ENCODE peak calls at places on chromosomes 5 and 9, in eight cellular contexts. U is MM.1S, E is fibroblast of lung, R is GM23248, P is IMR-90, X is mesenchymal stem cell, H is astrocyte, L is HCT116. O is an unnamed sample.

GRCh38 chr5:172078726-172079345 is 72.4 kb upstream of the FBXW11 start:
- DNase-seq in U (no peak), E (peak), R (no peak), P (no peak), X (no peak), H (no peak), L (no peak), O (no peak)

GRCh38 chr5:87408219-87408618 is 4.5 kb downstream of the CCNH start:
- DNase-seq in U (no peak), E (no peak), R (no peak), P (no peak), X (no peak), H (no peak), L (no peak), O (no peak)

GRCh38 chr5:66701244-66701643 is 105.1 kb downstream of the MAST4 start:
- DNase-seq in U (peak), E (no peak), R (no peak), P (no peak), X (no peak), H (no peak), L (no peak), O (no peak)

GRCh38 chr5:132183723-132184122 is 43.9 kb downstream of the P4HA2 start:
- DNase-seq in U (no peak), E (peak), R (peak), P (peak), X (peak), H (peak), L (no peak), O (no peak)

GRCh38 chr5:77698920-77699319 is 60.4 kb upstream of the OTP start:
- DNase-seq in U (no peak), E (no peak), R (no peak), P (no peak), X (no peak), H (no peak), L (no peak), O (no peak)

GRCh38 chr5:40674661-40675235 is 5.0 kb upstream of the PTGER4 start:
- DNase-seq in U (no peak), E (no peak), R (no peak), P (no peak), X (no peak), H (no peak), L (no peak), O (no peak)

GRCh38 chr5:125399885-125400284 is 653.4 kb upstream of the ZNF608 start:
- DNase-seq in U (no peak), E (no peak), R (no peak), P (no peak), X (no peak), H (no peak), L (no peak), O (no peak)

GRCh38 chr9:77954018-77954417 is 77.6 kb downstream of the GNAQ start:
- DNase-seq in U (no peak), E (peak), R (peak), P (peak), X (peak), H (peak), L (no peak), O (no peak)

GRCh38 chr5:119037496-119038215 is 33.2 kb upstream of the DMXL1 start:
- DNase-seq in U (no peak), E (peak), R (peak), P (peak), X (no peak), H (peak), L (no peak), O (no peak)

GRCh38 chr5:43631182-43631910 is 28.4 kb downstream of the NNT start:
- DNase-seq in U (peak), E (peak), R (peak), P (peak), X (peak), H (peak), L (peak), O (peak)

GRCh38 chr9:73565833-73566465 is 414.3 kb downstream of the ANXA1 start:
- DNase-seq in U (peak), E (peak), R (peak), P (no peak), X (peak), H (peak), L (no peak), O (peak)

GRCh38 chr9:104494808-104495207 is 9.3 kb upstream of the OR13F1 start:
- DNase-seq in U (no peak), E (no peak), R (peak), P (no peak), X (no peak), H (no peak), L (no peak), O (no peak)

GRCh38 chr5:40689442-40689841 is 9.7 kb downstream of the PTGER4 start:
- DNase-seq in U (no peak), E (peak), R (peak), P (peak), X (peak), H (peak), L (peak), O (peak)

GRCh38 chr9:136671646-136672430 is 9.1 kb downstream of the EGFL7 start:
- DNase-seq in U (no peak), E (no peak), R (peak), P (no peak), X (no peak), H (no peak), L (no peak), O (peak)

GRCh38 chr9:14313378-14313940 is 482 bp downstream of the NFIB start:
- DNase-seq in U (no peak), E (peak), R (peak), P (peak), X (peak), H (no peak), L (no peak), O (peak)

GRCh38 chr5:81834021-81834660 is 83.2 kb upstream of the SSBP2 start:
- DNase-seq in U (no peak), E (no peak), R (no peak), P (no peak), X (no peak), H (no peak), L (no peak), O (no peak)

GRCh38 chr9:100554935-100555401 is 22.9 kb upstream of the CAVIN4 start:
- DNase-seq in U (peak), E (peak), R (no peak), P (peak), X (peak), H (peak), L (no peak), O (no peak)

GRCh38 chr9:104247899-104248460 is 153.9 kb downstream of the SMC2 start:
- DNase-seq in U (no peak), E (peak), R (peak), P (no peak), X (no peak), H (peak), L (no peak), O (no peak)

GRCh38 chr9:115650768-115651167 is 502.8 kb upstream of the PAPPA start:
- DNase-seq in U (no peak), E (peak), R (peak), P (peak), X (peak), H (peak), L (no peak), O (no peak)

GRCh38 chr5:81249240-81249639 is 16.1 kb downstream of the CKMT2 start:
- DNase-seq in U (no peak), E (no peak), R (no peak), P (no peak), X (no peak), H (no peak), L (no peak), O (no peak)

GRCh38 chr5:42059778-42060464 is 134.8 kb downstream of the FBXO4 start:
- DNase-seq in U (no peak), E (no peak), R (no peak), P (no peak), X (no peak), H (no peak), L (no peak), O (no peak)

GRCh38 chr9:37622462-37622861 is 28.3 kb upstream of the FRMPD1 start:
- DNase-seq in U (no peak), E (no peak), R (peak), P (peak), X (no peak), H (no peak), L (no peak), O (no peak)

DNA sequence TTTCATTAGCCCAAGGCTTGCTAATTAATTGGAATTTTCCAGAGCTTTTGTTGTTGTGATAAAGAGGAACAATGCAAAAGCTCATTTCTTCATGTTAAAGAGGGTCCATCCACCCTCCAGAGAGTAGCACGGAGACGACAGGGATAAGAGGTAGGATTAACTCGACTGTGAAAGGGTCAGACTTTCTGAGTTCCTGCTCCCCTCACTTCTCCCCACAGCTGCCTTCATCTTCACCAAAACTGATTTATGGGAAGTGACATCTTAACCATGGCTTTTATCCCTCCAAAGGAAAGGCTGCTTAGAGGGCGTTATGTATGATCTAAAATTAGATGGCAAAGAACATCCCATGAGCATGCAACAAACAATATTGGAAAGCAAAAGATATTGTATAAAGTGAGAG is 135.5 kb downstream of the GLIS3 start:
- DNase-seq in U (no peak), E (no peak), R (no peak), P (no peak), X (peak), H (no peak), L (no peak), O (no peak)
- H2AFZ ChIP-seq in U (peak), E (no peak), R (no peak), P (no peak), X (no peak), H (no peak), L (no peak), O (no peak)

GRCh38 chr9:87069690-87070089 is 122.4 kb upstream of the GAS1 start:
- DNase-seq in U (no peak), E (no peak), R (peak), P (peak), X (peak), H (no peak), L (no peak), O (peak)
- H2AFZ ChIP-seq in U (no peak), E (no peak), R (no peak), P (peak), X (no peak), H (no peak), L (no peak), O (no peak)

GRCh38 chr5:79806741-79807140 is 117.1 kb downstream of the CMYA5 start:
- DNase-seq in U (no peak), E (peak), R (peak), P (no peak), X (peak), H (no peak), L (no peak), O (no peak)
- H2AFZ ChIP-seq in U (peak), E (no peak), R (no peak), P (no peak), X (no peak), H (peak), L (no peak), O (no peak)

DNA sequence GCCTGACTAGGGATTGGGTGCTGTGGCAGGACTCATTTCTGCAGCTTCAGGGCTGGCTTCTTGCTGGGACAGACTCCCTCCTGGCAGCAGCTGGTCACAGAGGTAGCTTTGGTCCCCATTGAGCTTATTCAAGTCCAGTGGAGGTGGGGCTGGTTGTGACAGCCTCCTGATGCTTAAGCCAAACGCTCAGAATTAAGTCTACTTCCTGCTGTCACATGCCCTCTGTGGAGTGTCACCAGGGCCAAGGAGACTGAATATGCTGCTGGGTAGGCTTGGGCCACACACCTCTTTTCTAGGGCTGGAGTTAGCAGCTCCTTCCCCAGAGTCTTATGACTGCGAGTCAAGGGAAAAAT is 44.4 kb downstream of the NXNL2 start:
- DNase-seq in U (no peak), E (no peak), R (no peak), P (no peak), X (no peak), H (no peak), L (no peak), O (no peak)
- H2AFZ ChIP-seq in U (no peak), E (no peak), R (peak), P (peak), X (no peak), H (peak), L (no peak), O (no peak)

GRCh38 chr5:134025786-134026185 is 21.0 kb upstream of the VDAC1 start:
- DNase-seq in U (no peak), E (no peak), R (no peak), P (no peak), X (no peak), H (no peak), L (no peak), O (no peak)

GRCh38 chr5:134028496-134028895 is 23.7 kb upstream of the VDAC1 start:
- DNase-seq in U (no peak), E (peak), R (peak), P (no peak), X (no peak), H (peak), L (no peak), O (no peak)

GRCh38 chr5:134026521-134027202 is 21.9 kb upstream of the VDAC1 start:
- DNase-seq in U (peak), E (peak), R (peak), P (peak), X (peak), H (peak), L (peak), O (peak)

GRCh38 chr5:134027203-134027582 is 22.4 kb upstream of the VDAC1 start:
- DNase-seq in U (no peak), E (no peak), R (no peak), P (no peak), X (no peak), H (no peak), L (no peak), O (no peak)

DNA sequence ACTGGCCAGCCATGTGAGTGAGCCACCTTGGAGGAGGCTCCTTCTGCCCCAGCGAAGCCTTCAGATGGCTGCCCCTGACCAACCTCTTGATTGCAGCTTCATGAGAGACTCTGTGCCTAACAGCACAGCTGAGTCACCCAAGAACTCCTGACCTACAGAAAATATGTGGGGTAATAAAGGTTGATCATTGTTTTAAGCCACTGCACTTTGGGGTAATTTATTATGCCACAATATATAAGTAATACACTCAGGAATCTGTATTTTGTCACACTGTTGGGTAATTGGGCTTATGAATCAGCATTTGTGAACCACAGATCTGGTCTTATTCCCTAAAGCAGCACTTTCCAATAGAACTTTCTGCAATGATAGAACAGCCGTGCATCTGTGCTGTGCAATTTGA is 24.4 kb upstream of the VDAC1 start:
- DNase-seq in U (no peak), E (peak), R (peak), P (peak), X (peak), H (peak), L (no peak), O (peak)
- H2AFZ ChIP-seq in U (no peak), E (no peak), R (no peak), P (no peak), X (no peak), H (no peak), L (no peak), O (no peak)

O was measured in hepatocyte.